ENCODE peak calls at places on chromosomes 5 and 9, in four cellular contexts. One of them, this sample, is unnamed. For H3K4me1, the result is how much of the 10 kb centered on the place peaks cover.

GRCh38 chr5:5665225-5666075 is 243.0 kb downstream of the ICE1 start:
- DNase-seq in Peyer's patch: no peak
- DNase-seq in lower lobe of right lung: no peak
- DNase-seq in neuronal stem cell: no peak
- DNase-seq in this sample: no peak

GRCh38 chr5:151556808-151557207 is 34.3 kb downstream of the FAT2 start:
- DNase-seq in lower lobe of right lung: no peak
- DNase-seq in Peyer's patch: peak
- DNase-seq in neuronal stem cell: no peak
- DNase-seq in this sample: no peak

GRCh38 chr9:89390068-89390555 is 71.8 kb downstream of the SECISBP2 start:
- DNase-seq in neuronal stem cell: no peak
- DNase-seq in lower lobe of right lung: no peak
- DNase-seq in Peyer's patch: no peak
- DNase-seq in this sample: no peak

GRCh38 chr9:121750259-121750714 is 98.9 kb downstream of the DAB2IP start:
- DNase-seq in neuronal stem cell: no peak
- DNase-seq in Peyer's patch: no peak
- DNase-seq in lower lobe of right lung: no peak
- DNase-seq in this sample: no peak

GRCh38 chr5:69368458-69369368 is 607 bp downstream of the AK6 start:
- DNase-seq in neuronal stem cell: peak
- DNase-seq in Peyer's patch: no peak
- DNase-seq in lower lobe of right lung: no peak
- DNase-seq in this sample: peak

GRCh38 chr5:100792781-100793180 is 110.3 kb downstream of the ST8SIA4 start:
- DNase-seq in neuronal stem cell: no peak
- DNase-seq in Peyer's patch: no peak
- DNase-seq in lower lobe of right lung: no peak
- DNase-seq in this sample: no peak

GRCh38 chr5:135535820-135536801 is at the start of gene NEUROG1:
- DNase-seq in lower lobe of right lung: no peak
- DNase-seq in Peyer's patch: no peak
- DNase-seq in neuronal stem cell: peak
- DNase-seq in this sample: no peak

GRCh38 chr9:87406545-87407166 is 91.0 kb upstream of the DAPK1 start:
- DNase-seq in Peyer's patch: no peak
- DNase-seq in neuronal stem cell: no peak
- DNase-seq in lower lobe of right lung: no peak
- DNase-seq in this sample: no peak

GRCh38 chr5:1881273-1881586 is 1.5 kb downstream of the IRX4 start:
- DNase-seq in lower lobe of right lung: no peak
- DNase-seq in Peyer's patch: no peak
- DNase-seq in neuronal stem cell: no peak
- DNase-seq in this sample: no peak

GRCh38 chr5:134510970-134511795 is 14.3 kb upstream of the JADE2 start:
- DNase-seq in lower lobe of right lung: no peak
- DNase-seq in Peyer's patch: no peak
- DNase-seq in neuronal stem cell: no peak
- DNase-seq in this sample: no peak

GRCh38 chr5:95857185-95857945 is 34.8 kb upstream of the GLRX start:
- DNase-seq in Peyer's patch: no peak
- DNase-seq in lower lobe of right lung: peak
- DNase-seq in neuronal stem cell: no peak
- DNase-seq in this sample: no peak

GRCh38 chr9:99085949-99086948 is 18.7 kb upstream of the TGFBR1 start:
- DNase-seq in neuronal stem cell: no peak
- DNase-seq in lower lobe of right lung: no peak
- DNase-seq in Peyer's patch: no peak
- DNase-seq in this sample: no peak

GRCh38 chr9:83327323-83327722 is 210.9 kb downstream of the FRMD3 start:
- DNase-seq in neuronal stem cell: no peak
- DNase-seq in lower lobe of right lung: no peak
- DNase-seq in Peyer's patch: no peak
- DNase-seq in this sample: no peak

GRCh38 chr9:82538634-82539033 is 524.3 kb downstream of the RASEF start:
- DNase-seq in neuronal stem cell: no peak
- DNase-seq in Peyer's patch: no peak
- DNase-seq in lower lobe of right lung: no peak
- DNase-seq in this sample: no peak

GRCh38 chr9:14314929-14315753 is 1.2 kb upstream of the NFIB start:
- DNase-seq in neuronal stem cell: peak
- DNase-seq in Peyer's patch: peak
- DNase-seq in lower lobe of right lung: peak
- DNase-seq in this sample: no peak

GRCh38 chr5:88536146-88536545 is 267.5 kb upstream of the TMEM161B start:
- DNase-seq in Peyer's patch: no peak
- DNase-seq in lower lobe of right lung: no peak
- DNase-seq in neuronal stem cell: no peak
- DNase-seq in this sample: no peak

GRCh38 chr5:157971466-157972324 is 112.8 kb upstream of the CLINT1 start:
- DNase-seq in Peyer's patch: no peak
- DNase-seq in lower lobe of right lung: no peak
- DNase-seq in neuronal stem cell: peak
- DNase-seq in this sample: no peak

GRCh38 chr9:137160716-137161557 is 8.9 kb downstream of the LRRC26 start:
- DNase-seq in lower lobe of right lung: no peak
- DNase-seq in neuronal stem cell: no peak
- DNase-seq in Peyer's patch: no peak
- DNase-seq in this sample: no peak

GRCh38 chr5:160171656-160172055 is 52.4 kb upstream of the PWWP2A start:
- DNase-seq in Peyer's patch: no peak
- DNase-seq in neuronal stem cell: no peak
- DNase-seq in lower lobe of right lung: no peak
- DNase-seq in this sample: no peak

GRCh38 chr9:133731876-133732321 is 6.3 kb downstream of the SARDH start:
- DNase-seq in Peyer's patch: no peak
- DNase-seq in neuronal stem cell: peak
- DNase-seq in lower lobe of right lung: no peak
- DNase-seq in this sample: no peak

GRCh38 chr5:73229271-73229670 is 56.3 kb downstream of the TMEM174 start:
- DNase-seq in lower lobe of right lung: no peak
- DNase-seq in Peyer's patch: no peak
- DNase-seq in neuronal stem cell: no peak
- DNase-seq in this sample: no peak

GRCh38 chr9:86275962-86276361 is 6.4 kb downstream of the ISCA1 start:
- DNase-seq in Peyer's patch: no peak
- DNase-seq in neuronal stem cell: no peak
- DNase-seq in lower lobe of right lung: no peak
- DNase-seq in this sample: no peak

GRCh38 chr9:15295761-15296405 is 11.1 kb downstream of the TTC39B start:
- DNase-seq in neuronal stem cell: no peak
- DNase-seq in lower lobe of right lung: no peak
- DNase-seq in Peyer's patch: no peak
- DNase-seq in this sample: no peak

GRCh38 chr5:39189297-39189955 is 29.9 kb downstream of the FYB1 start:
- DNase-seq in lower lobe of right lung: no peak
- DNase-seq in neuronal stem cell: no peak
- DNase-seq in Peyer's patch: no peak
- DNase-seq in this sample: no peak

GRCh38 chr5:39186722-39187539 is 32.4 kb downstream of the FYB1 start:
- DNase-seq in neuronal stem cell: no peak
- DNase-seq in lower lobe of right lung: no peak
- DNase-seq in Peyer's patch: no peak
- DNase-seq in this sample: peak

GRCh38 chr5:39185761-39186160 is 33.6 kb downstream of the FYB1 start:
- DNase-seq in lower lobe of right lung: no peak
- DNase-seq in Peyer's patch: no peak
- DNase-seq in neuronal stem cell: no peak
- DNase-seq in this sample: no peak

GRCh38 chr5:39186289-39186688 is 33.1 kb downstream of the FYB1 start:
- DNase-seq in neuronal stem cell: no peak
- DNase-seq in lower lobe of right lung: no peak
- DNase-seq in Peyer's patch: no peak
- DNase-seq in this sample: no peak

GRCh38 chr5:39187873-39188731 is 31.3 kb downstream of the FYB1 start:
- DNase-seq in neuronal stem cell: no peak
- DNase-seq in lower lobe of right lung: no peak
- DNase-seq in Peyer's patch: no peak
- DNase-seq in this sample: no peak
- H3K4me1 ChIP-seq in neuronal stem cell: under half
- H3K4me1 ChIP-seq in lower lobe of right lung: under half
- H3K4me1 ChIP-seq in Peyer's patch: under half
- H3K4me1 ChIP-seq in this sample: half or more

GRCh38 chr9:37967272-37967581 is 63.3 kb upstream of the SLC25A51 start:
- DNase-seq in lower lobe of right lung: no peak
- DNase-seq in Peyer's patch: no peak
- DNase-seq in neuronal stem cell: no peak
- DNase-seq in this sample: no peak

GRCh38 chr9:37969558-37970300 is 65.8 kb upstream of the SLC25A51 start:
- DNase-seq in lower lobe of right lung: no peak
- DNase-seq in Peyer's patch: no peak
- DNase-seq in neuronal stem cell: no peak
- DNase-seq in this sample: no peak

GRCh38 chr9:37967681-37968080 is 63.8 kb upstream of the SLC25A51 start:
- DNase-seq in Peyer's patch: no peak
- DNase-seq in lower lobe of right lung: no peak
- DNase-seq in neuronal stem cell: no peak
- DNase-seq in this sample: no peak

GRCh38 chr9:37969130-37969529 is 65.2 kb upstream of the SLC25A51 start:
- DNase-seq in Peyer's patch: no peak
- DNase-seq in neuronal stem cell: no peak
- DNase-seq in lower lobe of right lung: no peak
- DNase-seq in this sample: no peak

DNA sequence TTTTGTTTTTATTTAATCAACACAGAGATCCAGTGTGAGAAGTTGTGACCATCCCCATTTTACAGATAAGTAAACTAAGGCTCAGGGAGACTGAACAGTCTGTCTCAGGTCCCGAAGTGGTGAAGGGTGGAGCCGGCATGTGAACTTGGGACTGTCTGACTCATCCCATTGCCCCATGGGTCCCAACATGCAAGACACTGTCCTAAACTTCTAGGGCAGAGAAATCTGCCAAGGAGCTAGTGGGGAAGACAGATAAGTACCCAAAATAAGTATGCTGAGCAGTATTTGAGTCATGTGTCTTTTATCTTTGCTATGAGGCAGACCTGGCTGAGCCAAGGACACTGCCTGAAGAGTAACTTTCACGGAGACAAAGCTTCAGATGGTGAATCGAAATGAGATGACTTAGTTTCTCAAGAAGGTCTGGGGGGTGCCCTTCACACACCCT is 64.3 kb upstream of the SLC25A51 start:
- DNase-seq in lower lobe of right lung: no peak
- DNase-seq in Peyer's patch: no peak
- DNase-seq in neuronal stem cell: no peak
- DNase-seq in this sample: no peak
- H3K4me1 ChIP-seq in lower lobe of right lung: half or more
- H3K4me1 ChIP-seq in Peyer's patch: under half
- H3K4me1 ChIP-seq in neuronal stem cell: under half
- H3K4me1 ChIP-seq in this sample: under half

GRCh38 chr9:109454041-109454440 is 44.1 kb downstream of the PTPN3 start:
- DNase-seq in neuronal stem cell: no peak
- DNase-seq in Peyer's patch: no peak
- DNase-seq in lower lobe of right lung: no peak
- DNase-seq in this sample: no peak
- H3K4me1 ChIP-seq in neuronal stem cell: under half
- H3K4me1 ChIP-seq in Peyer's patch: under half
- H3K4me1 ChIP-seq in lower lobe of right lung: under half
- H3K4me1 ChIP-seq in this sample: under half

GRCh38 chr5:3597002-3597726 is 1.5 kb downstream of the IRX1 start:
- DNase-seq in neuronal stem cell: no peak
- DNase-seq in lower lobe of right lung: no peak
- DNase-seq in Peyer's patch: no peak
- DNase-seq in this sample: no peak

GRCh38 chr5:3598725-3599282 is 3.2 kb downstream of the IRX1 start:
- DNase-seq in Peyer's patch: no peak
- DNase-seq in neuronal stem cell: no peak
- DNase-seq in lower lobe of right lung: no peak
- DNase-seq in this sample: no peak

GRCh38 chr5:3598236-3598635 is 2.6 kb downstream of the IRX1 start:
- DNase-seq in Peyer's patch: no peak
- DNase-seq in neuronal stem cell: no peak
- DNase-seq in lower lobe of right lung: no peak
- DNase-seq in this sample: no peak

GRCh38 chr5:3596261-3596825 is 711 bp downstream of the IRX1 start:
- DNase-seq in Peyer's patch: no peak
- DNase-seq in neuronal stem cell: no peak
- DNase-seq in lower lobe of right lung: no peak
- DNase-seq in this sample: no peak

GRCh38 chr5:3597727-3598082 is 2.1 kb downstream of the IRX1 start:
- DNase-seq in Peyer's patch: no peak
- DNase-seq in lower lobe of right lung: no peak
- DNase-seq in neuronal stem cell: no peak
- DNase-seq in this sample: no peak
- H3K4me1 ChIP-seq in Peyer's patch: under half
- H3K4me1 ChIP-seq in lower lobe of right lung: under half
- H3K4me1 ChIP-seq in neuronal stem cell: under half
- H3K4me1 ChIP-seq in this sample: under half

DNA sequence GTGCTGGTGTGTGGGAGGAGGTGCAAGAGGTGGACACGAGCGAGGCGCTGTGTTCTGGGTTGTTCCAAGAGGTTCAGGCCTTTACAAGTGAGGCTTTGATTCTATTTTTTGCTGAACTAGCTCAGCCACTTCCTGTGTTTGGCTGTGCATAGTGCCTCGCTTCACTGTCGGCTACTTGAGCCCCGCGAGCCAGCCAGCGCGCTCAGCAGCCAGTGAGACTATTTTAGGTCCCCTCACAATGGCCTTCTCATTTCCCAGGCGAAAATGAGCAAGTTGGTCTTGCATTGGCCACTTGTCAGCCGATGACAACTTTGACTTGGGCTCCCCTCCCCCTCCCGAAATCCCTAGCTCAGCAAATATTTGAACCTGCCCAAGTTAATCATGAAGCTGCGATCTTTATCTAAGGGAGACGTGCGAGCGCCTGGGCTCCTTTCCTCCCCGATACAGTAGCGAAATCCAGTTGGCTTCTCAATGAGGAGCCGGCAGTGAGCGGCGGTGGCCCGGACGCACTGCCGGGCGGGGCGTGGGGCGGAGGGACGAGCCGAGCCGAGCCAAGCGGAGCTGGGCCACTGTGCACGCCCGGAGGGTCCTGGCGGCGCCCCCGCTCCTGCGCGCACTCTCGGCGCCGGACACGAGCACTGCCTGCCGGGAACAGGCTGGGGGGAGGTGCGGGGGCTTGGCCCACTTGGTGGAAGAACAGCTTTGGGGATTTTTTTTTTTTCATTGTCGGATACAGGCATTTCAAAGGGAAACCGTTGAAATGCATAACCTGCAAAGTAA is 72.6 kb downstream of the PIK3R1 start:
- DNase-seq in Peyer's patch: peak
- DNase-seq in neuronal stem cell: peak
- DNase-seq in lower lobe of right lung: peak
- DNase-seq in this sample: peak
- H3K4me1 ChIP-seq in Peyer's patch: under half
- H3K4me1 ChIP-seq in neuronal stem cell: under half
- H3K4me1 ChIP-seq in lower lobe of right lung: half or more
- H3K4me1 ChIP-seq in this sample: half or more

DNA sequence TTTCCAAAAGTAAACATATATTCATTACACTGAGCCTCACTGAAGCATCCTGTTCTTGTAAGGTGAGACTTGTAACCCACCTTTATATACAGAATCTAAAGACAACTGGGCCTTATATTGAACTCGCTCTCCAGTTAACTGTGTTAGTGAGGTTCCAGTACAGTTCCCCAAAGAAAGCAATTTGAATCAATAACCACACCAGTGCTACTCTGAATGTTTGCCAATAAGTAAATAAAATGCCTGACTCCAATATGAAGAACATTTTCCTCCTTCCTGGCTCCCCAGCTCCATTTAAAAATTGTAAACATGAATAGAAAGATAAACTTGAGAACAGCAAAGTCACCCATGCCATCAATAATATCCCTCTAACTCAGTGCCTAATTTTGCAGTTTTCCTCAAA is 50.1 kb downstream of the FBXW11 start:
- DNase-seq in lower lobe of right lung: no peak
- DNase-seq in neuronal stem cell: no peak
- DNase-seq in Peyer's patch: no peak
- DNase-seq in this sample: no peak
- H3K4me1 ChIP-seq in lower lobe of right lung: half or more
- H3K4me1 ChIP-seq in neuronal stem cell: under half
- H3K4me1 ChIP-seq in Peyer's patch: under half
- H3K4me1 ChIP-seq in this sample: under half

This sample was measured in CD8-positive, alpha-beta memory T cell.